ENCODE peak calls at places on chromosome X, in seven cellular contexts. R is occipital lobe; T is uterus; S is hypothalamus; K is fibroblast of pulmonary artery; Z is stimulated activated CD4-positive, alpha-beta T cell treated with anti-CD3 and anti-CD28 coated beads, Interleukin-15, amount 100 ng/mL, for 1 hour; L is RPMI8226. F is an unnamed sample.
A peak's percentile ranks its signal among the peaks of the same experiment; 100 is the strongest.

GRCh38 chrX:132217203-132218073 is 1.8 kb downstream of the RAP2C start:
- DNase-seq in K (peak; percentile 85), S (peak; percentile 28), L (peak; percentile 90), Z (peak; percentile 49), R (peak; percentile 22), T (peak; percentile 77), F (peak; percentile 78)

GRCh38 chrX:48497871-48498270 is 10.9 kb upstream of the PORCN start:
- DNase-seq in S (no peak), Z (no peak), K (no peak), T (no peak), L (no peak), R (no peak), F (no peak)

GRCh38 chrX:63250253-63250868 is 100.8 kb downstream of the SPIN4 start:
- DNase-seq in L (peak; percentile 67), Z (no peak), R (no peak), S (no peak), K (peak; percentile 84), T (peak; percentile 34), F (peak; percentile 11)

GRCh38 chrX:48818098-48818497 is 8.2 kb upstream of the ERAS start:
- DNase-seq in S (no peak), L (no peak), Z (no peak), T (no peak), R (no peak), K (no peak), F (no peak)

GRCh38 chrX:39682778-39683177 is 415.0 kb downstream of the BCOR start:
- DNase-seq in T (no peak), L (no peak), K (no peak), S (no peak), R (no peak), Z (no peak), F (no peak)

GRCh38 chrX:68677998-68678397 is 30.5 kb downstream of the STARD8 start:
- DNase-seq in L (no peak), S (no peak), R (no peak), Z (no peak), K (no peak), T (no peak), F (no peak)

GRCh38 chrX:1111543-1112300 is 100.7 kb downstream of the CRLF2 start:
- DNase-seq in R (no peak), S (no peak), T (no peak), Z (no peak), K (no peak), L (no peak), F (no peak)

GRCh38 chrX:119374736-119375135 is 24.4 kb upstream of the SLC25A43 start:
- DNase-seq in S (no peak), K (peak; percentile 16), T (no peak), Z (no peak), R (no peak), L (no peak), F (no peak)

GRCh38 chrX:68413254-68413653 is 20.0 kb downstream of the OPHN1 start:
- DNase-seq in T (no peak), S (no peak), R (peak; percentile 5), L (no peak), K (no peak), Z (no peak), F (no peak)

GRCh38 chrX:56994375-56995270 is 718 bp downstream of the SPIN3 start:
- DNase-seq in Z (no peak), K (no peak), L (no peak), S (peak; percentile 17), R (peak; percentile 0), T (no peak), F (no peak)